ENCODE peak calls at places on chromosomes 13 and 19, in five cellular contexts. P is activated T-helper 1 cell treated with anti-CD3 and anti-CD28 coated beads, Interleukin-2, amount 50 U/mL, for 16 hours; M is amniotic epithelial cell; O is central memory CD4-positive, alpha-beta T cell; G is HCEC 1CT. I is an unnamed sample.

GRCh38 chr13:24664726-24665409 is 15.3 kb upstream of the ATP12A start:
- DNase-seq in M (peak; percentile 46), G (peak; percentile 25), P (no peak), O (no peak), I (no peak)

GRCh38 chr13:95234242-95234641 is 67.0 kb downstream of the ABCC4 start:
- DNase-seq in G (no peak), M (no peak), P (no peak), O (no peak), I (no peak)

GRCh38 chr13:27789495-27790303 is 2.6 kb upstream of the GSX1 start:
- DNase-seq in P (no peak), G (no peak), M (no peak), O (no peak), I (no peak)

GRCh38 chr13:100240109-100240779 is 151.4 kb downstream of the PCCA start:
- DNase-seq in G (no peak), O (no peak), P (no peak), M (no peak), I (no peak)

GRCh38 chr13:53137777-53138176 is 109.2 kb downstream of the OLFM4 start:
- DNase-seq in O (no peak), G (no peak), M (peak; percentile 62), P (no peak), I (no peak)

GRCh38 chr19:2663920-2664571 is 38.4 kb downstream of the GNG7 start:
- DNase-seq in O (no peak), G (no peak), P (no peak), M (no peak), I (no peak)

GRCh38 chr19:30666301-30666803 is 294.2 kb downstream of the ZNF536 start:
- DNase-seq in G (no peak), O (no peak), P (peak; percentile 13), M (peak; percentile 2), I (no peak)

GRCh38 chr13:39455534-39456175 is 147.3 kb downstream of the LHFPL6 start:
- DNase-seq in M (peak; percentile 79), G (no peak), O (no peak), P (no peak), I (no peak)

GRCh38 chr13:28258401-28258800 is 120.1 kb downstream of the PAN3 start:
- DNase-seq in P (no peak), O (no peak), M (no peak), G (no peak), I (no peak)

I was measured in esophagus squamous epithelium.